ENCODE peak calls at places on chromosomes 2 and 18, in seven cellular contexts. J, W, F, H, E, I and X are unnamed samples.

GRCh38 chr2:73034661-73035374 is 36.7 kb downstream of the SFXN5 start:
- DNase-seq in J (no peak), W (no peak), F (no peak), H (no peak), E (no peak), I (no peak), X (no peak)

GRCh38 chr2:241777167-241777685 is 604 bp downstream of the GAL3ST2 start:
- DNase-seq in J (no peak), W (no peak), F (no peak), H (no peak), E (no peak), I (no peak), X (no peak)

GRCh38 chr2:33058716-33059451 is 112.1 kb downstream of the LTBP1 start:
- DNase-seq in J (no peak), W (no peak), F (no peak), H (no peak), E (no peak), I (no peak), X (no peak)

GRCh38 chr2:175001546-175001945 is 3.6 kb downstream of the CHN1 start:
- DNase-seq in J (no peak), W (no peak), F (no peak), H (no peak), E (no peak), I (no peak), X (no peak)

GRCh38 chr2:99970292-99970868 is 172.0 kb downstream of the AFF3 start:
- DNase-seq in J (no peak), W (no peak), F (no peak), H (no peak), E (no peak), I (no peak), X (no peak)

GRCh38 chr2:9820020-9820973 is 23.0 kb upstream of the TAF1B start:
- DNase-seq in J (no peak), W (no peak), F (peak), H (peak), E (no peak), I (no peak), X (no peak)

GRCh38 chr18:33761363-33761762 is 183.3 kb downstream of the ASXL3 start:
- DNase-seq in J (peak), W (no peak), F (peak), H (no peak), E (no peak), I (peak), X (no peak)

GRCh38 chr2:237733677-237734300 is 64.8 kb upstream of the RBM44 start:
- DNase-seq in J (peak), W (no peak), F (no peak), H (no peak), E (no peak), I (peak), X (no peak)

GRCh38 chr2:88724643-88725332 is 33.3 kb downstream of the RPIA start:
- DNase-seq in J (no peak), W (no peak), F (no peak), H (no peak), E (no peak), I (no peak), X (no peak)

GRCh38 chr2:25279091-25279651 is 62.6 kb downstream of the DNMT3A start:
- DNase-seq in J (peak), W (peak), F (peak), H (peak), E (no peak), I (peak), X (peak)

GRCh38 chr2:149692837-149693518 is 105.4 kb upstream of the MMADHC start:
- DNase-seq in J (no peak), W (no peak), F (peak), H (no peak), E (no peak), I (no peak), X (no peak)

GRCh38 chr2:116094196-116094595 is 1651.8 kb downstream of the DPP10 start:
- DNase-seq in J (no peak), W (no peak), F (no peak), H (no peak), E (no peak), I (no peak), X (no peak)

GRCh38 chr2:230541934-230542380 is 126.0 kb downstream of the SP100 start:
- DNase-seq in J (no peak), W (peak), F (peak), H (no peak), E (no peak), I (no peak), X (peak)

GRCh38 chr2:48734576-48735303 is 20.8 kb downstream of the LHCGR start:
- DNase-seq in J (no peak), W (no peak), F (no peak), H (no peak), E (no peak), I (peak), X (no peak)

GRCh38 chr2:5954509-5954908 is 262.3 kb downstream of the SOX11 start:
- DNase-seq in J (no peak), W (no peak), F (no peak), H (no peak), E (no peak), I (no peak), X (no peak)

GRCh38 chr2:186695081-186695756 is 1.4 kb downstream of the FAM171B start:
- DNase-seq in J (peak), W (no peak), F (peak), H (no peak), E (no peak), I (no peak), X (no peak)

GRCh38 chr18:66734451-66734850 is 130.6 kb upstream of the CDH19 start:
- DNase-seq in J (no peak), W (no peak), F (no peak), H (no peak), E (no peak), I (no peak), X (no peak)

GRCh38 chr2:8575011-8575750 is 106.7 kb upstream of the ID2 start:
- DNase-seq in J (no peak), W (peak), F (peak), H (no peak), E (no peak), I (no peak), X (no peak)

GRCh38 chr2:222568866-222569265 is 87.0 kb downstream of the FARSB start:
- DNase-seq in J (no peak), W (no peak), F (peak), H (no peak), E (no peak), I (peak), X (no peak)

GRCh38 chr2:221002101-221002500 is 570.0 kb downstream of the EPHA4 start:
- DNase-seq in J (no peak), W (no peak), F (no peak), H (no peak), E (no peak), I (no peak), X (no peak)

GRCh38 chr2:145764631-145765030 is 1244.7 kb upstream of the ZEB2 start:
- DNase-seq in J (peak), W (no peak), F (peak), H (peak), E (no peak), I (peak), X (no peak)

GRCh38 chr2:191927319-191927867 is 80.5 kb upstream of the CAVIN2 start:
- DNase-seq in J (peak), W (no peak), F (peak), H (no peak), E (peak), I (peak), X (no peak)

GRCh38 chr2:64202206-64202864 is 58.1 kb upstream of the PELI1 start:
- DNase-seq in J (peak), W (no peak), F (peak), H (no peak), E (no peak), I (no peak), X (no peak)

GRCh38 chr2:73176205-73176880 is 26.0 kb upstream of the NOTO start:
- DNase-seq in J (peak), W (no peak), F (no peak), H (no peak), E (no peak), I (peak), X (no peak)

GRCh38 chr2:66171530-66171929 is 263.4 kb upstream of the MEIS1 start:
- DNase-seq in J (no peak), W (no peak), F (no peak), H (no peak), E (no peak), I (no peak), X (no peak)

DNA sequence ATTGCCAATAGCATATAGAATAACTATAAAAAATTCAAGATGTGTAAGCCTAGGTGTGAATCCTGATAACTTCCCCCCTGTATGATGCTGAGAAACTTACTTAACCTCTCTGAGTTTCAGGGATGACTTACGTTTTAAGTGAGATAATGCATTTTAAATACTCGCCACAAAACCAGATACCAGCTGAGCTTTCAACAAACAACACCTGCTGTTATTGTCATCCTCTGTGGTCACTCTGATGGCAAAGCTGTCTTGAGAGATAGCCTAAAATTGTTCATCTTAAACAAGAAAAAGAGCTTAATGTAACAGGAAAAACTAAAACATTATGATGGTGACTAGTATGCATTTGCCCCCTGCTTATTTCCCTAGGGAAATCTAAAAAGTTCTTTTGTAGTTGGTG is 131.5 kb downstream of the RAD51AP2 start:
- DNase-seq in J (no peak), W (no peak), F (no peak), H (no peak), E (no peak), I (no peak), X (no peak)
- H3K4me3 ChIP-seq in J (no peak), W (no peak), F (no peak), H (no peak), E (no peak), I (no peak), X (no peak)

GRCh38 chr2:223723954-223724411 is 113.4 kb downstream of the AP1S3 start:
- DNase-seq in J (no peak), W (no peak), F (no peak), H (no peak), E (no peak), I (no peak), X (no peak)
- H3K4me3 ChIP-seq in J (no peak), W (no peak), F (no peak), H (no peak), E (no peak), I (no peak), X (no peak)

DNA sequence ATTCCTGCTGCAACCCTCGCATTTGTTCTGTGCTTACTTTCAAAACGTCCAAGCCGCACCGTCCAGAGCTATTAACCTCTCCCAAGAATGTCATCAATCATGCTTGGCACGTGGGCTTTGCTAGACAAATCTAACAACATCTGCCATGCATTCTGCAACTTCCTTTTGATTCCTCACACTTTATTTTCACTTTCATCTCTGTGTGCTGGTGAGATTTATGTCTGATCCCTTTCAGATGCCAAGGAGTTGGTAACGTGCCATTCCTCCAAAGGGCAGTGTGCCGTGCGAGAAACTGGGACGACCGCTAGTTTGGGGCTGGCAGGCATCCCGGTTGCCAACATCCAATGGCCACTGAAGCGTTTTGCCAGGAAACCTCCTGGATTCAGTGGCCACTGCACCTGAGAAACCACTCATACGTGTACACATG is 230.0 kb upstream of the PARD3B start:
- DNase-seq in J (no peak), W (no peak), F (no peak), H (no peak), E (no peak), I (peak), X (no peak)
- H3K4me3 ChIP-seq in J (no peak), W (no peak), F (no peak), H (no peak), E (no peak), I (no peak), X (no peak)

GRCh38 chr18:80147037-80147417 is 38.0 kb downstream of the ADNP2 start:
- DNase-seq in J (peak), W (no peak), F (no peak), H (no peak), E (no peak), I (peak), X (no peak)
- H3K4me3 ChIP-seq in J (peak), W (peak), F (peak), H (peak), E (no peak), I (peak), X (peak)

GRCh38 chr2:239302808-239303557 is 97.8 kb downstream of the HDAC4 start:
- DNase-seq in J (no peak), W (no peak), F (no peak), H (no peak), E (no peak), I (no peak), X (peak)
- H3K4me3 ChIP-seq in J (no peak), W (no peak), F (no peak), H (no peak), E (no peak), I (no peak), X (no peak)

DNA sequence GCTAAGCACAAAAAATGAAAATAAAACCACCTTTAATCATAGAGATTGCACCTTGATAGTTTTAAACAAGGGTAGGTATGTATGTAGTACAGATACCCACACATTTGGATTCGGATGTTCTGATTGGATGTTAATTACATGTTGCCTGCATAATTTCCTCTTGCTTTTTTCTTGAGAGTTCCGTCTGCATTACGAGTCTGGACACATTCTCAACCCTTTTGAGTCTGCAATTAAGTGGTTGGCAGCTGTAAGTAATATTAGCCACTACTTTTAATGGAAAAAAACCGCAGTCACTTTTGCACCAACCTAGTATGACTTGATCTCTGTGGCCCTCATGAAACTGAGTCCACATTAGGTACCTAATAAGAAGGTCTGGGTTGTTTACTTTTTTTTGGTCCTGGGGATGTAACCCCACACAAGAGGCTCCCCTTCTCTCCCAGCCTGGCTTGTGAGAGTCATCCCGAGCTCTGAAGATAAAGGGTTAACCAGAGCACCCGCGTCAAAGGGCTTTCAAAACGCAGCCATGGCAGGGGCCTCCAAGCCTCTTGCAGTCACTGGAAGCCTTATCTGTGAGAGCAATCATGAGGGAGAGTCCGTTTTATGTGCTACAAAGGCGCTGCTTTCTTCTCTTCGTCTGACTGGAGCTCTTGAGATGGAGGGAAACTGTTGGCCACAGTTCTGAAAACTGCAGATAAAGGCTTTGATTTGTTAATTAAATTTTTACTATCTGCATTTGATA is 217.4 kb downstream of the VAPA start:
- DNase-seq in J (no peak), W (no peak), F (no peak), H (no peak), E (no peak), I (no peak), X (no peak)
- H3K4me3 ChIP-seq in J (no peak), W (no peak), F (no peak), H (peak), E (peak), I (no peak), X (no peak)

DNA sequence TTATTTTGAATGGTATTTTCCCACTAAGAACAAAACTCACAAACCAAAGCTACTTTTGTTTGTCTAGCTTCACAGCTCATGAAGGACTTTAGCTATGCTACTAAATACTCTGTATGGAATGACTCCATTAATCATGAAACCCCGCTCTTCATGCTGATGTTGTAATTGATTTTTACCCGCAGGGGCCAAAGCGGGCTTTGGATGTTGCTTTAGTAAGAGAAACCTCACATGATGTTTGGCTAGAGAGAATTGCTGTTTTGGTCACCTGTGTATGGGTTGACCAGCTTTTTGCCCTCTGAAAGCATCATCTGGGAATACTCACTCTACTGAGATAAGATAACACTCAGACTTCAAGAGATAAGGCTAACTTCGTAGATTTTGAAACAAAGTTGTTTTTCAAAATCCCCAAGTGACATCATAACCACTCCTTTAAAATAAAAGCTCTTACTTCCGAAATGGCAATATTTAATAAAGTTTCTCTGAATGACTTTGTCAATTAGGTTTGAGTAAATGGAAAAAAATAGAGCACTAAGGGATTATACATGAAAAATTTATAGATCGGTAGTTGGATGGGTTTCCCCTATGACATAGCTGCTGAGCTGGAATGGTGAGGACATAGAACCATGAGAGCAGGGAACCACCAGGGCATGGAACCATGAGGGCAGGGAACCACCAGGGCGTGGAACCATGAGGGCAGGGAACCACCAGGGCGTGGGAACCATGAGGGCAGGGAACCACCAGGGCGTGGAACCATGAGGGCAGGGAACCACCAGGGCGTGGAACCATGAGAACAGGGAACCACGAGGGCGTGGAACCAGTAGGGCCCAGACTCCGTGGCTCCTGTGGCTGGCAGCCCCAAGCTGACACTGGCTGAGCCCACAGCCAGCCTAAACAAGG is 31.9 kb downstream of the ACKR3 start:
- DNase-seq in J (no peak), W (no peak), F (no peak), H (no peak), E (no peak), I (peak), X (peak)
- H3K4me3 ChIP-seq in J (no peak), W (no peak), F (no peak), H (no peak), E (no peak), I (no peak), X (no peak)

GRCh38 chr2:128187032-128187654 is 96.1 kb downstream of the UGGT1 start:
- DNase-seq in J (peak), W (no peak), F (peak), H (no peak), E (no peak), I (no peak), X (no peak)
- H3K4me3 ChIP-seq in J (no peak), W (no peak), F (no peak), H (peak), E (no peak), I (no peak), X (no peak)